ENCODE peak calls at places on chromosomes 2 and 18, in six cellular contexts. I is K562, A is GM12891, F is HepG2, N is H1, P is GM12878. R is an unnamed sample.

GRCh38 chr18:34734048-34734447 is 23.9 kb downstream of the DTNA start:
- DNase-seq in I (no peak), A (no peak), F (peak), N (no peak), P (no peak), R (no peak)

GRCh38 chr18:57916684-57917083 is 113.6 kb upstream of the ATP8B1 start:
- DNase-seq in I (no peak), A (no peak), F (no peak), N (no peak), P (no peak), R (no peak)

GRCh38 chr2:237998530-237998929 is 31.7 kb downstream of the UBE2F start:
- DNase-seq in I (no peak), A (no peak), F (peak), N (no peak), P (peak), R (no peak)

GRCh38 chr2:68225119-68225632 is 27.2 kb downstream of the PPP3R1 start:
- DNase-seq in I (peak), A (no peak), F (peak), N (peak), P (peak), R (no peak)

GRCh38 chr2:134590679-134591078 is 128.1 kb downstream of the TMEM163 start:
- DNase-seq in I (no peak), A (no peak), F (no peak), N (no peak), P (no peak), R (no peak)

GRCh38 chr2:42168459-42169099 is 574 bp upstream of the EML4 start:
- DNase-seq in I (no peak), A (no peak), F (no peak), N (no peak), P (no peak), R (no peak)

GRCh38 chr2:240523451-240524281 is 34.1 kb downstream of the ANKMY1 start:
- DNase-seq in I (no peak), A (no peak), F (no peak), N (no peak), P (no peak), R (no peak)

GRCh38 chr2:217785544-217786045 is 217.2 kb downstream of the TNS1 start:
- DNase-seq in I (peak), A (peak), F (peak), N (peak), P (no peak), R (peak)

GRCh38 chr2:32666704-32667103 is 38.9 kb downstream of the TTC27 start:
- DNase-seq in I (no peak), A (no peak), F (no peak), N (no peak), P (no peak), R (no peak)

GRCh38 chr2:217797661-217798069 is 205.1 kb downstream of the TNS1 start:
- DNase-seq in I (peak), A (no peak), F (no peak), N (no peak), P (no peak), R (no peak)

GRCh38 chr2:217538719-217539118 is 464.1 kb downstream of the TNS1 start:
- DNase-seq in I (no peak), A (no peak), F (no peak), N (no peak), P (no peak), R (no peak)

GRCh38 chr2:228709788-228710371 is 528.4 kb upstream of the SPHKAP start:
- DNase-seq in I (no peak), A (no peak), F (no peak), N (no peak), P (no peak), R (no peak)

GRCh38 chr18:30106356-30106755 is 936.2 kb downstream of the DSC3 start:
- DNase-seq in I (no peak), A (no peak), F (no peak), N (no peak), P (no peak), R (no peak)

GRCh38 chr2:198102841-198103240 is 298.4 kb downstream of the PLCL1 start:
- DNase-seq in I (no peak), A (no peak), F (no peak), N (no peak), P (no peak), R (no peak)

GRCh38 chr18:66560092-66560491 is 43.8 kb downstream of the CDH19 start:
- DNase-seq in I (no peak), A (no peak), F (peak), N (no peak), P (no peak), R (no peak)

GRCh38 chr2:196516541-196516940 is 123.0 kb upstream of the CCDC150 start:
- DNase-seq in I (no peak), A (no peak), F (no peak), N (no peak), P (no peak), R (no peak)

GRCh38 chr2:210224660-210225460 is at the start of gene ACADL:
- DNase-seq in I (no peak), A (peak), F (no peak), N (no peak), P (no peak), R (peak)

DNA sequence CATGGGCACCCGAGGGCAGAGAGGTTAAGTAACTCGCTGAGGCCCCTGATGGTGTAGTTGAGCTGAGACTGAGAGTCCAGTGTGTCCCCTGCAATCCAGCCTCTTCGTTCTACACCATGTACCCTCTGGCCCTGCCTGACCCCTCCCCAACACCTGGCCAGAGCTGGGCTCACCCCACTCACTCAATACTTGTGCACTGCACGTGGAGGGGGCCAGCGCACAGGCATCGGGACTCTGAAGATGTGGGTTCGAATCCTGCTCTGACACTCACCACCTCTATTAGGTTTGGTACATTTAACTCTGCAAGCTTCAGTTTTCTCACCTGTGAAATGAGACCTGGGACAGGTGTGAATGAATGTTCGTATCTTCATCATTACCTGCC is 24.2 kb upstream of the FOSL2 start:
- DNase-seq in I (no peak), A (no peak), F (no peak), N (no peak), P (no peak), R (no peak)
- TF ChIP-seq POLR2A in I (no peak), A (no peak), F (no peak), N (no peak), P (no peak), R (no peak)

GRCh38 chr2:2804528-2804927 is 473.5 kb upstream of the MYT1L start:
- DNase-seq in I (no peak), A (no peak), F (no peak), N (no peak), P (no peak), R (no peak)

GRCh38 chr2:2800001-2800400 is 468.9 kb upstream of the MYT1L start:
- DNase-seq in I (no peak), A (no peak), F (no peak), N (no peak), P (no peak), R (no peak)

GRCh38 chr2:2799151-2799697 is 468.1 kb upstream of the MYT1L start:
- DNase-seq in I (no peak), A (no peak), F (no peak), N (no peak), P (no peak), R (no peak)

GRCh38 chr2:2800697-2801096 is 469.6 kb upstream of the MYT1L start:
- DNase-seq in I (no peak), A (no peak), F (no peak), N (no peak), P (no peak), R (no peak)

GRCh38 chr2:2801458-2801857 is 470.4 kb upstream of the MYT1L start:
- DNase-seq in I (no peak), A (no peak), F (no peak), N (no peak), P (no peak), R (no peak)
- TF ChIP-seq POLR2AphosphoS5 in I (no peak), A (no peak), F (no peak), N (no peak), P (no peak), R (no peak)

DNA sequence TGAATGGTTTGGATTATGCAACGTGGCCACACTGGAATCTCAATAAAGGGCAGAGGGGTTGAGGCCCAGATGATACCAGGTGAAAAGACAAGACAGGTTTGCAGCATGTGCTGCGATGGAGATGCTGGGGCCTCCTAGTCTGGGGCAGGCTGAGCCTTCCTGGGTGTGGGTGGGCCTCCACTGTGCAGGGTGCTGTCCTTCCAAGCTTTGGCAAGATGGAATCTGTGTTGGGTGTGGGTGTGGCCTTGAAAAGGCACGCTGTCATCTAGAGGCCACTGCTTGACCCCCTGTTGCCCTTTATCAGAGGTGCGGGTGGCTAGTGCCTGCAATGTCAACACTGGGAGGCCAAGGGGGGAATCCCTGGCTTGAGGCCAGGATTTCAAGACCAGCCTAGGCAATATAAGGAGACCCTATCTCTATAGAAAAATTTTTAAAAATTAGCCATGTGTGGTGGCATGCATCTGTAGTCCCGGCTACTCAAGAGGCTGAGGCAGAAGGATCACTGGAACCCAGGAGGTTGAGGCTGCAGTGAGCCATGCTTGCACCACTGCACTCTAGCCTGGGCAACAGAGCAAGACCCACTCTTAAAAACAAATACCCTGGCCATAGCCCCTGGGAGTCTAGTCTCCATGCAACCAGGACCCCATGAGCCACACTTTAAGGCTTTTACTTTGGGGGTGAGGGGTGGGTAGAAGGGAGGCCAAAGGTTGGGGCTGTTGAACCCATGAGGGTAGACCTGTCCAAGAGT is 13.8 kb downstream of the RRM2 start:
- DNase-seq in I (peak), A (no peak), F (peak), N (no peak), P (no peak), R (no peak)
- TF ChIP-seq TAF1 in I (no peak), A (no peak), F (no peak), N (no peak), P (no peak), R (no peak)

DNA sequence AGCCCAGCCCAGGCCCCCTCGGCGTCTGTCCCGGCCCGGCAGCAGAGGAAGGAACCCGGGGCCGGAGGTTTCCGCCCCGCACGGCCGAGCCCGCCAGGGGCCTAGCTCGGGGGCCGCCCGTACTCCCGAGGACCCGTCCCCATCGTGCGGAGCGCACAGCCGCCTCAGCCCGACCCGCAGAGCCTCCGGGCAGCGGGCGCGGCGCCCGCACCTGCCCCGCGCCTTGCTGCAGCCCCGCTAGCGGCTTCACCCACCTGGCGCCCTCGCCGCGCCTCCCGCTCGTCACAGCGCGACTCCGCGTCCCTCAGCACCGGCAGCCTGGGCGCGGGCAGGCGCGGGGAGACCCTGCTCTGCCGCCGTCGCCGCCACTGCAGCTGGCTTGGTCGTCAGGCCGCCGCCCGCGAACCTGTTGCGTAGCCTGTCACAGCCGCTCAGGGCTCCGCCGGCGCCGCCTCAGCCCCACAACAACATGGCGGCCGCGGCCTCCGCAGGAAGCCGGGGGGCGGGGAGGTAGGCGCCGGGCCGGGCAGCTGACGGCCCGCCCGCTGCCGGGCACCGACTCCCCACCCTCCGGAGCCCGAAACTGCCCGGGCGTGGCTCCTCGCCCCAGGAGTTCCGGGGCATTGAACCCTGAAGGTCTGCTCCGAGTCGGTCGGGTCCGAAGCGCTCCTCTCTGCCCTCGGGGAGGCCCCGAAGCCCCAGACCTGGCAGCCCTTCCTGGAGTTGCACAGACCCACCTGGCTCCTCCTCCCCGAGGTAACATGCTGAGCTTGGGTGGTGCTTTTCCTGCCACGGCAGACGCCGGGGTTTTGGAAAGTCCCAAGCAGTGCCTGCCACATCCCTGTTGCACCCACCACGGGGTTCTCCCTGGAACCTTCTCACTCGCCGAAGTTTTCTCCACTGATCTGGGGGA is at the start of gene ITSN2:
- DNase-seq in I (peak), A (peak), F (peak), N (no peak), P (peak), R (peak)
- TF ChIP-seq POLR2A in I (peak), A (peak), F (peak), N (no peak), P (peak), R (peak)

GRCh38 chr2:144430722-144431163 is 89.2 kb downstream of the ZEB2 start:
- DNase-seq in I (no peak), A (no peak), F (no peak), N (no peak), P (peak), R (no peak)
- TF ChIP-seq POLR2AphosphoS5 in I (no peak), A (no peak), F (no peak), N (no peak), P (no peak), R (no peak)

DNA sequence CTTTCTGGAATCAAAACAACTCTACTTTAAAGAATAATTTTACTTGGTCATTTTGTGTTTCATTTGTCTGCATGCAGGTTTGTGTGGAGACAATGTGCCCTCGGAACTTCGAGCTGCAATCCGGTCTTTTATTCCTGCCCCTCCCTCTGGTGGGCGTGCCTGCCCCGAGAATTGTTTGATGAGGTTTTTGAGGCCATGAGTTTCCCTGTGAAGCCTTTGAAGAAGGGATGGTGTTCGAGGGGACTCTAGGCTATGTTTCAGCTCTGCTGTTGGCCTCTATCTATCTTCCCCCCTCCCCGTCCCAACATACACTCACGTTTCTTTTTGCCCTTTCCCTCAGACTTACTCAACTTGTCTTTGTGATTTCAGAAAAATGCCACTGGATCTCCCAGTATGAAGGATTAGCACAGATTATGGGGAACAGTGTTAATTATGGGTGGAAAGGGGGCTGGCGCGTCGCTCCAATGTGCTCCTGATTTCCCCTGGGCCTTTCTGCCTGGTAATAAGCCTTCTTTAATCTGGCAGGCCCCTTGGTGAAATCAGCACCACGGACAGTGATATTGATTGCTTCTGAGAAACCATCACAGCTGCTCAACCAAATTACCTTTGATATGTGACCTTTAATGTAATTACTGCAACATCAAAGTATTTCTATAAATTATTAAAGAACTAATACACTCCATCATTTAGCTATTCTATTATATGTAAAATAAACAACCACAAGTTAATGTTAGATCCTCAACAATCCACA is 82.2 kb downstream of the CELF4 start:
- DNase-seq in I (peak), A (no peak), F (no peak), N (no peak), P (no peak), R (no peak)
- TF ChIP-seq TAF1 in I (no peak), A (no peak), F (no peak), N (no peak), P (no peak), R (no peak)

DNA sequence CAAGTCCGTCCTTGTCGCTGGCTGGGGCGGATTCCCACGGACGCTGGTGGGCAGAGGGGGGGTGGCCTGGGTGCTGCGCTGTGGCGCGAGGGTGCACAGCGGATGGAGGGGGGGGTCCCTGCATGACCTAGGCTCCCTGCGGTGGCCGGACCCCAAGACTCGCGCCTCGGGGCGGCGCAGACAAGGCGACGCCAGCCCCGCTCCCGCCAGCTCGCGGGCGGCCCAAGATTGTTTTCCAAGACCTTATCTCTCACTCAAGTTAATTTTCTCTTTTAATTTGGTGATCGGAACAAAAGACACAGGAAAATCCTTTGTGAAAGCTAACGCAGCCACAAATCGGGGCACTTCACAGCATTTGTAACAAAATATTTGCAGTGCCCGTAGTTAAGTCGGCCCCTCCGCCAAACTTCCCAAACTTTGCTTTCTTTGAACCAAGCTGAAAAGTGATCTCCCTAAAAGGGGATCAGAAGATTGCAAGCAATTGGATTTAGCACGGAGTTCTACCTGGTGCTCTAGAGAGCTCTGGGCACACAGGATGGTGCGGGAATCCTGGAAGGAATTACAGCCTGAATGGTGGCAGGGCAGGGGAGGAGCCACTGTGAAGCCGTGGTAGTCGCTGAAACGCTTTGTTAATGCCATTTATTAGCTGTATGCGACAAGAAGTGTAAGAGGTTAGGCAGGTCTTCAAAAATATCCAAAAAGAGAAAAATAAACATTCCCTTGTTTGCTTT is 4.8 kb upstream of the ID2 start:
- DNase-seq in I (no peak), A (no peak), F (no peak), N (no peak), P (no peak), R (no peak)
- TF ChIP-seq POLR2A in I (no peak), A (no peak), F (no peak), N (no peak), P (no peak), R (no peak)

GRCh38 chr2:2020897-2021296 is 276.6 kb upstream of the PXDN start:
- DNase-seq in I (no peak), A (no peak), F (no peak), N (no peak), P (no peak), R (no peak)

GRCh38 chr2:2024751-2025481 is 280.6 kb upstream of the PXDN start:
- DNase-seq in I (no peak), A (no peak), F (no peak), N (no peak), P (no peak), R (no peak)

GRCh38 chr2:2021995-2022394 is 277.7 kb upstream of the PXDN start:
- DNase-seq in I (no peak), A (no peak), F (no peak), N (no peak), P (no peak), R (no peak)

GRCh38 chr2:2025803-2026202 is 281.5 kb upstream of the PXDN start:
- DNase-seq in I (no peak), A (no peak), F (no peak), N (no peak), P (no peak), R (no peak)

GRCh38 chr2:2022941-2023586 is 278.7 kb upstream of the PXDN start:
- DNase-seq in I (no peak), A (no peak), F (no peak), N (no peak), P (no peak), R (no peak)
- TF ChIP-seq POLR2AphosphoS5 in I (no peak), A (no peak), F (no peak), N (no peak), P (no peak), R (no peak)

GRCh38 chr18:24322594-24323136 is 75.0 kb downstream of the OSBPL1A start:
- DNase-seq in I (no peak), A (no peak), F (no peak), N (no peak), P (no peak), R (no peak)
- TF ChIP-seq TAF1 in I (no peak), A (no peak), F (no peak), N (no peak), P (no peak), R (no peak)

GRCh38 chr2:231601356-231602229 is 8.9 kb downstream of the TEX44 start:
- DNase-seq in I (peak), A (peak), F (peak), N (peak), P (no peak), R (peak)
- TF ChIP-seq POLR2A in I (no peak), A (no peak), F (no peak), N (no peak), P (no peak), R (no peak)